ENCODE peak calls at places on chromosomes 5 and 9, in seven cellular contexts. S is A549, W is breast epithelium, N is uterus, H is transverse colon, P is adrenal gland, F is Peyer's patch. B is an unnamed sample.

GRCh38 chr5:180194410-180195345 is 14.3 kb downstream of the RASGEF1C start:
- DNase-seq in S (no peak), W (no peak), N (no peak), H (no peak), P (peak; percentile 36), F (no peak), B (peak; percentile 45)

GRCh38 chr9:137721479-137721878 is 102.7 kb downstream of the EHMT1 start:
- DNase-seq in S (no peak), W (no peak), N (no peak), H (no peak), P (no peak), F (no peak), B (no peak)

GRCh38 chr5:10663531-10664183 is 97.4 kb downstream of the DAP start:
- DNase-seq in S (peak; percentile 47), W (no peak), N (no peak), H (no peak), P (peak; percentile 67), F (no peak), B (peak; percentile 61)

GRCh38 chr5:135185461-135186075 is 151.5 kb upstream of the PITX1 start:
- DNase-seq in S (no peak), W (no peak), N (no peak), H (peak; percentile 39), P (no peak), F (no peak), B (peak; percentile 86)

GRCh38 chr9:14547245-14548060 is 145.8 kb downstream of the ZDHHC21 start:
- DNase-seq in S (no peak), W (no peak), N (no peak), H (no peak), P (no peak), F (no peak), B (no peak)

GRCh38 chr9:12813960-12814876 is 39.4 kb downstream of the LURAP1L start:
- DNase-seq in S (peak; percentile 71), W (no peak), N (peak; percentile 71), H (peak; percentile 69), P (peak; percentile 94), F (peak; percentile 52), B (no peak)

GRCh38 chr9:128026255-128027165 is 40.6 kb downstream of the NAIF1 start:
- DNase-seq in S (no peak), W (no peak), N (no peak), H (peak; percentile 59), P (no peak), F (no peak), B (peak; percentile 15)

GRCh38 chr5:159825551-159826051 is 90.7 kb upstream of the ADRA1B start:
- DNase-seq in S (no peak), W (no peak), N (no peak), H (peak; percentile 18), P (no peak), F (no peak), B (peak; percentile 92)

GRCh38 chr9:34520505-34521385 is 2.0 kb downstream of the ENHO start:
- DNase-seq in S (no peak), W (no peak), N (no peak), H (no peak), P (no peak), F (no peak), B (no peak)

GRCh38 chr9:120913673-120914266 is 12.8 kb downstream of the TRAF1 start:
- DNase-seq in S (no peak), W (no peak), N (no peak), H (no peak), P (no peak), F (no peak), B (no peak)

GRCh38 chr9:80146466-80146865 is 574.7 kb downstream of the TLE4 start:
- DNase-seq in S (no peak), W (no peak), N (no peak), H (no peak), P (no peak), F (no peak), B (no peak)

GRCh38 chr5:161686881-161687280 is 1.4 kb downstream of the GABRA6 start:
- DNase-seq in S (no peak), W (no peak), N (no peak), H (no peak), P (no peak), F (no peak), B (no peak)

GRCh38 chr5:130335116-130335515 is 430.9 kb downstream of the CHSY3 start:
- DNase-seq in S (no peak), W (no peak), N (no peak), H (no peak), P (no peak), F (no peak), B (no peak)

GRCh38 chr5:126009566-126009965 is 413.6 kb upstream of the GRAMD2B start:
- DNase-seq in S (no peak), W (no peak), N (no peak), H (no peak), P (no peak), F (no peak), B (no peak)

GRCh38 chr9:16236326-16236725 is 634.1 kb downstream of the BNC2 start:
- DNase-seq in S (no peak), W (no peak), N (peak; percentile 73), H (no peak), P (no peak), F (no peak), B (no peak)

GRCh38 chr9:90827181-90827866 is 25.7 kb downstream of the SYK start:
- DNase-seq in S (no peak), W (no peak), N (no peak), H (peak; percentile 39), P (peak; percentile 56), F (no peak), B (no peak)

GRCh38 chr5:126354012-126354856 is 69.0 kb upstream of the GRAMD2B start:
- DNase-seq in S (peak; percentile 45), W (no peak), N (no peak), H (no peak), P (no peak), F (no peak), B (no peak)

GRCh38 chr9:4228606-4229005 is 71.3 kb downstream of the GLIS3 start:
- DNase-seq in S (no peak), W (no peak), N (no peak), H (no peak), P (no peak), F (no peak), B (no peak)

GRCh38 chr5:125137535-125137934 is 391.1 kb upstream of the ZNF608 start:
- DNase-seq in S (no peak), W (no peak), N (no peak), H (no peak), P (no peak), F (no peak), B (no peak)

GRCh38 chr5:151904127-151904526 is 20.5 kb downstream of the GLRA1 start:
- DNase-seq in S (no peak), W (no peak), N (no peak), H (no peak), P (no peak), F (no peak), B (no peak)

GRCh38 chr5:151905639-151906038 is 19.0 kb downstream of the GLRA1 start:
- DNase-seq in S (no peak), W (no peak), N (no peak), H (no peak), P (no peak), F (no peak), B (no peak)

GRCh38 chr5:151906246-151906645 is 18.4 kb downstream of the GLRA1 start:
- DNase-seq in S (no peak), W (no peak), N (no peak), H (no peak), P (no peak), F (no peak), B (no peak)

GRCh38 chr5:151903243-151903653 is 21.4 kb downstream of the GLRA1 start:
- DNase-seq in S (no peak), W (no peak), N (no peak), H (no peak), P (no peak), F (no peak), B (no peak)

GRCh38 chr5:151904921-151905320 is 19.7 kb downstream of the GLRA1 start:
- DNase-seq in S (no peak), W (no peak), N (no peak), H (no peak), P (no peak), F (no peak), B (no peak)
- TF ChIP-seq POLR2A in S (no peak), W (no peak), N (no peak), H (no peak), P (no peak), F (no peak), B (no peak)

GRCh38 chr5:138349842-138350635 is 2.4 kb upstream of the KDM3B start:
- DNase-seq in S (no peak), W (no peak), N (no peak), H (no peak), P (no peak), F (no peak), B (no peak)
- H3K27ac ChIP-seq in S (no peak overlapping the region), W (no peak overlapping the region), N (no peak overlapping the region), H (no peak overlapping the region), P (no peak overlapping the region), F (no peak overlapping the region), B (no peak overlapping the region)

GRCh38 chr5:96901841-96902240 is 25.5 kb downstream of the ERAP2 start:
- DNase-seq in S (no peak), W (no peak), N (no peak), H (no peak), P (no peak), F (no peak), B (no peak)

GRCh38 chr5:96903300-96903699 is 27.0 kb downstream of the ERAP2 start:
- DNase-seq in S (no peak), W (no peak), N (no peak), H (no peak), P (no peak), F (no peak), B (no peak)

GRCh38 chr5:96904054-96904931 is 28.0 kb downstream of the ERAP2 start:
- DNase-seq in S (no peak), W (no peak), N (no peak), H (no peak), P (no peak), F (no peak), B (no peak)

GRCh38 chr5:96902876-96903275 is 26.6 kb downstream of the ERAP2 start:
- DNase-seq in S (no peak), W (no peak), N (no peak), H (no peak), P (no peak), F (no peak), B (no peak)

GRCh38 chr5:96901384-96901783 is 25.1 kb downstream of the ERAP2 start:
- DNase-seq in S (no peak), W (no peak), N (no peak), H (no peak), P (no peak), F (no peak), B (no peak)
- TF ChIP-seq CTCF in S (no peak), W (no peak), N (no peak), H (no peak), P (no peak), F (peak; percentile 5), B (no peak)

DNA sequence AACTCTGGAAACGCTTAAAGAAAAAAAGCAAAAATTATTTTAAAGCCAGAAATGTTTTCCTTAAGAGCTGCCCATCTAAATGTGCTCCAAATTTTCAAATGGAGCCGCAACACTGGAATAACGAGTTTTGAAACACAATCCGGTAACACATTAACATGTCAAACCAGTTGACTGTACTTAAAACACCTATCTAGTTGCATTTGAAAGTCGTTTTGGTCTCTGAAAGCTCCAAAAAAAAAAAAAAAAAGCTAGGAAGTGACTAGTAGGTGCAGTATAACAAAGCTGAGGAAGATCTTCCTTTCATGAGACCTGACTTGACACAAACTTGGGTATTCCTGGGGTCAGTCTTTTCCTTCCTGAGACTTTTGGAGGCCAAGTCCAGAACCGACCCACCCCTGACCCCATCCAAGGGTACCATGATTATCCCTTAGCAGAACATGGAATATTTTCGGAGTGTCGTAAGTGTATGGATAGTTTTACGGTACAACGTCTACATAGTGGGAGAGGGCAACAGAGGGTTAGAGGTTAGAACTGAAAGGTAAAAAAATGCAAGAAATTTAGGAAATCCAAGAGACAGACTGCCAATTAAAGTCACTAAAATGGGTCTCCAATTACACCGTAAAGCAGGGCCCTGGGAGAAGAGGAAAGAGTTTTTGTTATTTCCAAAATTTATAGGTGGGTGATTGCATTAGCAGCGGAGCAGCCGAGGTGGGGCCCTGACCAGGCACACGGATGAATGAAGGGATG is 812 bp downstream of the CETN3 start:
- DNase-seq in S (no peak), W (no peak), N (no peak), H (no peak), P (peak; percentile 49), F (no peak), B (no peak)
- TF ChIP-seq POLR2A in S (peak; percentile 54), W (no peak), N (no peak), H (no peak), P (no peak), F (no peak), B (no peak)